ENCODE peak calls at places on chromosomes 7 and 10, in five cellular contexts. One of them, this sample, is unnamed.

GRCh38 chr10:5413012-5413938 is 918 bp downstream of the NET1 start:
- DNase-seq in SK-N-SH: no peak
- DNase-seq in HepG2: peak
- DNase-seq in HL-60: no peak
- DNase-seq in GM12878: no peak
- DNase-seq in this sample: peak

GRCh38 chr7:156156734-156157408 is 344.6 kb upstream of the SHH start:
- DNase-seq in SK-N-SH: peak
- DNase-seq in HepG2: peak
- DNase-seq in HL-60: no peak
- DNase-seq in GM12878: no peak
- DNase-seq in this sample: peak

GRCh38 chr10:62467509-62467908 is 93.3 kb downstream of the ZNF365 start:
- DNase-seq in SK-N-SH: no peak
- DNase-seq in HepG2: no peak
- DNase-seq in HL-60: no peak
- DNase-seq in GM12878: no peak
- DNase-seq in this sample: no peak

GRCh38 chr10:46520941-46521340 is 35.5 kb downstream of the GPRIN2 start:
- DNase-seq in SK-N-SH: peak
- DNase-seq in HepG2: no peak
- DNase-seq in HL-60: no peak
- DNase-seq in GM12878: no peak
- DNase-seq in this sample: peak

GRCh38 chr7:152759655-152760383 is at the start of gene ACTR3B:
- DNase-seq in SK-N-SH: peak
- DNase-seq in HepG2: peak
- DNase-seq in HL-60: peak
- DNase-seq in GM12878: no peak
- DNase-seq in this sample: peak

GRCh38 chr10:125782055-125782454 is 6.4 kb upstream of the MMP21 start:
- DNase-seq in SK-N-SH: no peak
- DNase-seq in HepG2: no peak
- DNase-seq in HL-60: no peak
- DNase-seq in GM12878: no peak
- DNase-seq in this sample: no peak

GRCh38 chr7:145845345-145845744 is 271.3 kb upstream of the CNTNAP2 start:
- DNase-seq in SK-N-SH: no peak
- DNase-seq in HepG2: no peak
- DNase-seq in HL-60: no peak
- DNase-seq in GM12878: no peak
- DNase-seq in this sample: no peak

GRCh38 chr7:85178531-85179298 is 8.1 kb downstream of the SEMA3D start:
- DNase-seq in SK-N-SH: no peak
- DNase-seq in HepG2: no peak
- DNase-seq in HL-60: no peak
- DNase-seq in GM12878: no peak
- DNase-seq in this sample: no peak

GRCh38 chr10:13253726-13254125 is 19.6 kb upstream of the UCMA start:
- DNase-seq in SK-N-SH: no peak
- DNase-seq in HepG2: no peak
- DNase-seq in HL-60: no peak
- DNase-seq in GM12878: no peak
- DNase-seq in this sample: no peak

GRCh38 chr7:77657427-77658331 is 38.6 kb upstream of the RSBN1L start:
- DNase-seq in SK-N-SH: peak
- DNase-seq in HepG2: peak
- DNase-seq in HL-60: peak
- DNase-seq in GM12878: peak
- DNase-seq in this sample: no peak

GRCh38 chr7:129163875-129164544 is 19.5 kb downstream of the TSPAN33 start:
- DNase-seq in SK-N-SH: peak
- DNase-seq in HepG2: peak
- DNase-seq in HL-60: no peak
- DNase-seq in GM12878: no peak
- DNase-seq in this sample: no peak

GRCh38 chr10:112799726-112800510 is 150.1 kb upstream of the TCF7L2 start:
- DNase-seq in SK-N-SH: no peak
- DNase-seq in HepG2: no peak
- DNase-seq in HL-60: no peak
- DNase-seq in GM12878: no peak
- DNase-seq in this sample: peak

GRCh38 chr7:74325230-74325565 is 36.0 kb downstream of the CLIP2 start:
- DNase-seq in SK-N-SH: peak
- DNase-seq in HepG2: no peak
- DNase-seq in HL-60: no peak
- DNase-seq in GM12878: no peak
- DNase-seq in this sample: no peak

GRCh38 chr7:159141159-159141558 is 3.5 kb downstream of the VIPR2 start:
- DNase-seq in SK-N-SH: no peak
- DNase-seq in HepG2: no peak
- DNase-seq in HL-60: no peak
- DNase-seq in GM12878: no peak
- DNase-seq in this sample: no peak

GRCh38 chr10:72329290-72330058 is 25.2 kb downstream of the DNAJB12 start:
- DNase-seq in SK-N-SH: no peak
- DNase-seq in HepG2: no peak
- DNase-seq in HL-60: no peak
- DNase-seq in GM12878: no peak
- DNase-seq in this sample: no peak

GRCh38 chr7:74449809-74450397 is 3.8 kb upstream of the GTF2IRD1 start:
- DNase-seq in SK-N-SH: peak
- DNase-seq in HepG2: peak
- DNase-seq in HL-60: peak
- DNase-seq in GM12878: peak
- DNase-seq in this sample: peak

GRCh38 chr10:44780461-44780860 is 130.7 kb upstream of the TMEM72 start:
- DNase-seq in SK-N-SH: no peak
- DNase-seq in HepG2: no peak
- DNase-seq in HL-60: no peak
- DNase-seq in GM12878: no peak
- DNase-seq in this sample: no peak

GRCh38 chr7:2736411-2736914 is 48.5 kb downstream of the AMZ1 start:
- DNase-seq in SK-N-SH: no peak
- DNase-seq in HepG2: no peak
- DNase-seq in HL-60: no peak
- DNase-seq in GM12878: no peak
- DNase-seq in this sample: no peak

DNA sequence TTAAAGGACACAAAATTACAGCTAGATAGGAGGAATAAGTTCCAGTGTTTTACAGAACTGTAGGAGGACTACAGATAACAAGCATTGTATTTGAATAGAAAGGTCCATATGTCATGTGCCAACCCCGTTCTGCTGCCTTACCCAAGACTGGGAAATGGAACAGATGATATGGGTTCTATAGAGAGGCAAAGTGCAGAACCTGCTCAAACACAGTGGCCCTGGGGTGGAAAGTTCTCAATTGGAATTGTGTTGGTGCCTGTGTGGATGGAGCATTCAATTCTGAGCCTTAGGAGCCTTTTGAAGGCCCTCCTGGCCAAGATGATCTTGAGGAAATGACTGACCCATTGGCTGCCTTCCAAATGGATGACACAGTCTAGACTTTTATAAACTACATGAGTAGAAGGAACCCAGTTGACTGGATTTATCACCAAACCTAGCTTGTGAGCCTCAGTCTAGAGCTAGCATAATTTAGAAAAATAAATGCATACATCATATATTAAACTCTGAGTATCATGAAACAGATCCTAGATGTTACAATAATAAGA is 4.1 kb upstream of the PRSS1 start:
- DNase-seq in SK-N-SH: no peak
- DNase-seq in HepG2: no peak
- DNase-seq in HL-60: no peak
- DNase-seq in GM12878: no peak
- DNase-seq in this sample: no peak
- TF ChIP-seq GABPA in SK-N-SH: no peak
- TF ChIP-seq GABPA in HepG2: no peak
- TF ChIP-seq GABPA in HL-60: no peak
- TF ChIP-seq GABPA in GM12878: no peak
- TF ChIP-seq GABPA in this sample: no peak

DNA sequence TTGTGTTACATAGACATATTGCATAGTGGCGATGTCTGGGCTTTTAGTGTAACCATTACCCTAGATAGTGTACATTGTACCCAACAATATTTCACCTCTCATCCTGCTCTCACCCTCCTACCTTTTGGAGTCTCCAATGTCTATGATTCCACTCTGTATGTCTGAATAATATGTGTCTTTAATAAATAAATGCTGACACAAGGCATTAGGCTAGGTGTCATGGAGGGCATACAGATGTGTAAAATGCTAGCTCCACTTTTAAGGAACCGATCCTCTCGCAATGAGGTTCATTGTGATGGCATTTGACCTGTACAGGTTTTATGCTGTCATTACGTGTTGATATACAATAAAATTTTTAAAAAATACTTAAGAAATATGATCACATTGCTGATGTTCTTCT is 74.3 kb downstream of the NEBL start:
- DNase-seq in SK-N-SH: no peak
- DNase-seq in HepG2: no peak
- DNase-seq in HL-60: no peak
- DNase-seq in GM12878: no peak
- DNase-seq in this sample: no peak
- TF ChIP-seq GABPA in SK-N-SH: no peak
- TF ChIP-seq GABPA in HepG2: no peak
- TF ChIP-seq GABPA in HL-60: no peak
- TF ChIP-seq GABPA in GM12878: no peak
- TF ChIP-seq GABPA in this sample: no peak

GRCh38 chr7:47483604-47484273 is 98.2 kb downstream of the TNS3 start:
- DNase-seq in SK-N-SH: peak
- DNase-seq in HepG2: peak
- DNase-seq in HL-60: no peak
- DNase-seq in GM12878: no peak
- DNase-seq in this sample: no peak
- TF ChIP-seq GABPA in SK-N-SH: no peak
- TF ChIP-seq GABPA in HepG2: no peak
- TF ChIP-seq GABPA in HL-60: no peak
- TF ChIP-seq GABPA in GM12878: no peak
- TF ChIP-seq GABPA in this sample: no peak

DNA sequence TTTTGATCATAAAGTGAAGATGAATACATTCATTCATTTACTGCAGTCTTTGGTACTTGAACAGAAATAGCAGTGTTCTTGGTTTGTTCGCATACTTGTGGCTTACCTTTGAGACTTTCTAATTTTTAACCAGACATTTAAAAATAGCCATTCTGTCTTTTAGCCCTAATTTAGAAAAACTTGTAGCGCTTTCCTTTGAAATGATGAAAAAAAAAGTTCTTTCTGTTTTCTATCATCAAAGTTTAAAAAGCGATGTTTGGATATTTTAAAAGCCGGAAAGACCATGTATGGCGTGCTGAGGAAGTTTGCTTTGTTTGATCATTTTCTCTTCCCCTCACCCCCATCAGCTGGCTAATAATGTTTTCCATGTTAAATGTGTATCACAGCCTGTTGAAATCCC is 116.3 kb downstream of the CUX1 start:
- DNase-seq in SK-N-SH: no peak
- DNase-seq in HepG2: no peak
- DNase-seq in HL-60: no peak
- DNase-seq in GM12878: peak
- DNase-seq in this sample: no peak
- TF ChIP-seq GABPA in SK-N-SH: no peak
- TF ChIP-seq GABPA in HepG2: no peak
- TF ChIP-seq GABPA in HL-60: no peak
- TF ChIP-seq GABPA in GM12878: no peak
- TF ChIP-seq GABPA in this sample: no peak

GRCh38 chr10:7872041-7872442 is 53.7 kb downstream of the TAF3 start:
- DNase-seq in SK-N-SH: peak
- DNase-seq in HepG2: no peak
- DNase-seq in HL-60: no peak
- DNase-seq in GM12878: no peak
- DNase-seq in this sample: no peak
- TF ChIP-seq GABPA in SK-N-SH: no peak
- TF ChIP-seq GABPA in HepG2: no peak
- TF ChIP-seq GABPA in HL-60: no peak
- TF ChIP-seq GABPA in GM12878: no peak
- TF ChIP-seq GABPA in this sample: no peak

GRCh38 chr7:35253680-35254495 is at the start of gene TBX20:
- DNase-seq in SK-N-SH: peak
- DNase-seq in HepG2: no peak
- DNase-seq in HL-60: no peak
- DNase-seq in GM12878: no peak
- DNase-seq in this sample: peak
- TF ChIP-seq GABPA in SK-N-SH: no peak
- TF ChIP-seq GABPA in HepG2: no peak
- TF ChIP-seq GABPA in HL-60: no peak
- TF ChIP-seq GABPA in GM12878: no peak
- TF ChIP-seq GABPA in this sample: no peak

This sample was measured in H1.